ENCODE peak calls at places on chromosomes 11 and 22, in seven cellular contexts. U, C, E, R, L, Y and W are unnamed samples.

GRCh38 chr22:48185071-48185470 is 1422.6 kb downstream of the TBC1D22A start:
- DNase-seq in U (no peak), C (no peak), R (no peak), Y (no peak), L (no peak), E (no peak), W (no peak)

GRCh38 chr22:49202226-49202625 is 625.4 kb downstream of the BRD1 start:
- DNase-seq in E (peak; percentile 3), C (no peak), Y (peak; percentile 6), U (no peak), R (no peak), L (no peak), W (no peak)

GRCh38 chr11:1257366-1257765 is 34.5 kb downstream of the MUC5B start:
- DNase-seq in U (no peak), L (no peak), C (no peak), Y (no peak), R (no peak), E (no peak), W (no peak)

GRCh38 chr11:1157645-1158591 is at the start of gene MUC5AC:
- DNase-seq in L (no peak), Y (no peak), U (no peak), R (no peak), E (peak; percentile 8), C (no peak), W (no peak)

GRCh38 chr11:112597290-112597689 is 336.6 kb upstream of the PLET1 start:
- DNase-seq in R (no peak), C (no peak), L (no peak), E (no peak), U (no peak), Y (no peak), W (no peak)

GRCh38 chr22:27896251-27896650 is 22.8 kb downstream of the PITPNB start:
- DNase-seq in Y (peak; percentile 66), C (no peak), U (no peak), E (no peak), L (no peak), R (no peak), W (no peak)

GRCh38 chr22:17418890-17419324 is 49.6 kb downstream of the CECR2 start:
- DNase-seq in L (no peak), C (no peak), U (no peak), Y (no peak), R (no peak), E (peak; percentile 50), W (peak; percentile 72)

GRCh38 chr11:83574516-83574915 is 288.3 kb upstream of the CCDC90B start:
- DNase-seq in Y (no peak), E (no peak), L (peak; percentile 58), U (peak; percentile 32), R (no peak), C (peak; percentile 6), W (no peak)

GRCh38 chr22:31344369-31345330 is 1.5 kb downstream of the PATZ1 start:
- DNase-seq in R (no peak), U (peak; percentile 40), E (peak; percentile 20), C (peak; percentile 26), L (peak; percentile 57), Y (peak; percentile 47), W (peak; percentile 25)

GRCh38 chr22:40512426-40513136 is 123.9 kb downstream of the MRTFA start:
- DNase-seq in L (peak; percentile 99), C (peak; percentile 88), E (no peak), U (peak; percentile 98), Y (no peak), R (peak; percentile 99), W (no peak)

GRCh38 chr11:83975984-83976383 is 689.8 kb upstream of the CCDC90B start:
- DNase-seq in E (no peak), U (no peak), L (no peak), C (no peak), Y (no peak), R (no peak), W (no peak)

DNA sequence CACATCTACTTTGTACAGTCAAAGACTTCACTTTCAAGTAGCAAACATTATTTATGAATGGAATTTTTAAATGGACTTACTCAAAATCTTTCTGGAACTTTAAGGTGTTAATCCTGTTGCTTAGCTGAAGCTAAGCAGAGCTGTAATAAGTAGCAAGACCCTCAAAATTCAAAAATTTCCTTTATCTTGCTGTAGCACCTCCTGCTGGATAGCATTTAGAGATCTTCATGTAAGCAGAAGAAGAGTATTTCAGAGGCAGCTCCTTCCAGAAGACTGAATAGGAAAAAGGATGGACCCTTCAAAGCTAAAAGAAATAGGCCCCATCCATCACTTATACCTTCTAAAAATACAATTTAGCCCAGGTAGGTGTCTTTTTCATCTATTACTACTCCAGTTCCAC is 3.4 kb downstream of the PHF21A start:
- DNase-seq in L (no peak), C (no peak), Y (no peak), R (no peak), E (no peak), U (peak; percentile 24), W (peak; percentile 66)
- TF ChIP-seq CTCF in L (peak; percentile 32), C (peak; percentile 30), Y (no peak), R (peak; percentile 12), E (no peak), U (peak; percentile 30), W (peak; percentile 70)

DNA sequence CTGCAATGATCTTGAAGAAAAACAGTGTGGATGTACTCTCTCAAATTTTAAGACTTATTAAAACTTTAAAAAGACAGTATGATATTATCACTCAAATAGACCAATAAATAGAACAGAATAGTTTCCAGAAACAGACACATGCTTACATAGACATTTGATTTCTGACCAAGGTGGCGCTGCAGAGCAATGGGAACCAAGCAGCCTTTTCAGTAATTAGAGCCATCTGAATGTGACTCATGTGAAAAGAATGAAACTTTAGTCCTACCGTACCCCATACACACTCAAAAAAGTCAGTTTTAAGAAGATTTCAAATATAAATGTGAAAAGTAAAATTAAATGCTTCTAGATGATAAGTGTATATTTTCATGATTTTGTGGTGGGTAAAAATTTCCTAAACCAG is 74.2 kb upstream of the MS4A8 start:
- DNase-seq in C (peak; percentile 70), L (peak; percentile 23), U (peak; percentile 65), E (peak; percentile 50), Y (no peak), R (peak; percentile 4), W (peak; percentile 75)
- TF ChIP-seq CTCF in C (peak; percentile 51), L (peak; percentile 34), U (peak; percentile 27), E (no peak), Y (peak; percentile 29), R (peak; percentile 25), W (peak; percentile 66)

GRCh38 chr22:22878211-22878570 is 9.4 kb upstream of the IGLL5 start:
- DNase-seq in C (no peak), Y (no peak), R (no peak), U (no peak), L (no peak), E (no peak), W (no peak)

GRCh38 chr22:22880645-22881044 is 7.0 kb upstream of the IGLL5 start:
- DNase-seq in R (no peak), L (no peak), U (no peak), Y (no peak), C (no peak), E (no peak), W (no peak)

GRCh38 chr22:22879675-22880029 is 8.0 kb upstream of the IGLL5 start:
- DNase-seq in L (no peak), E (no peak), C (no peak), U (no peak), R (no peak), Y (no peak), W (no peak)

GRCh38 chr22:22878801-22879674 is 8.6 kb upstream of the IGLL5 start:
- DNase-seq in L (no peak), R (no peak), U (no peak), Y (no peak), C (no peak), E (no peak), W (no peak)

DNA sequence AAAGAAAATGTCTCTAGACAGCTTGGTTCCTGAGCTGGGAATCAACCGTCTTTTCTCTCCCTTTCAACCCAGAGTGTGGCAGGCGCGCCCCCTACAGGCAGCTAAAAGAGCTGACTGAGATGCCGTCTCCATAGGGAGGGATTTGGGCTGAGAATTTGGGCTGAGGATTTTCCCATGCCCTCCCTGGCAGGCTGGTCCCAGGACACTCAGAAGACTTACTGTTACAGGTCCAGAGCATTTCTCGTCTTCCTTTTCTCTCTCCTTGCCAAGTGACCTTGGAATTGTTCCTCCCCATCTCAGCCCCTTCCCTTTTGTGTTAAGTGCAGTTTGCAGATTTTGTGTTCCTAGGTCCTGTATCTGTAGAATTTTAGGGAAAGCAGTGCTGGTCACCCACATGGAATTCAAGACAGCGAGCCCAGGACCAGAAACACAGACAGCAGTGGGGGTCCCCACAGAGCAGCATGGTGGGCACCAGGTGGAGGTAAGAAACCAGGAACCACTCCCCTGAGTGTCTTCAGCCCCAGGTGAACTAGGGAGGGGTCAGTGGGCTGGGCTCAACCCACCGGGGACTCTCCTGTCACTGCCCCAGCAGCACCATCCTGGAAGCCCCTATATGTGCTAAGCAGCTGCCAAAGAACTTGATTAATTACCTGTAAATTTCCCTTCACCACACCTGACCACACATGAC is 9.9 kb upstream of the IGLL5 start:
- DNase-seq in L (peak; percentile 45), Y (peak; percentile 71), R (no peak), U (peak; percentile 73), E (peak; percentile 85), C (peak; percentile 36), W (peak; percentile 89)
- TF ChIP-seq CTCF in L (peak; percentile 74), Y (peak; percentile 79), R (peak; percentile 75), U (peak; percentile 88), E (peak; percentile 78), C (peak; percentile 81), W (peak; percentile 77)

GRCh38 chr22:25051073-25051472 is 98.6 kb downstream of the KIAA1671 start:
- DNase-seq in C (no peak), R (no peak), Y (no peak), E (peak; percentile 37), U (no peak), L (no peak), W (peak; percentile 65)
- TF ChIP-seq CTCF in C (peak; percentile 67), R (peak; percentile 20), Y (no peak), E (peak; percentile 37), U (peak; percentile 51), L (peak; percentile 6), W (peak; percentile 63)

DNA sequence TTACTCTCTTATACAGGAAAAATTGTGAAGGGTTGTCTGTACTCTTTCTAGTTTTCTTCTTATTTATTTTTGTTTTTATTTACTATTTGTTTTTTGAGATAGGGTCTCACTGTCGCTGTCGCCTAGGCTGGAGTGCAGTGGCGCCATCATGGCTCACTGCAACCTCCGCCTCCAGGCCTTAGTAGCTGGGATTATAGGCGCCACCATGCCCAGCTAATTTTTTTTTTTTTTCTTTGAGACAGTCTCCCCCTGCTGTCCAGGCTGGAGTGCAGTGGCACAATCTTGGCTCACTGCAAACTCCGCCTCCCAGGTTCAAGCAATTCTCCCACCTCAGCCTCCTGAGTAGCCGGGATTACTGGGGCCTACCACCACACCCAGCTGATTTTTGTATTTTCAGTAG is 18.4 kb downstream of the CUL5 start:
- DNase-seq in L (no peak), R (no peak), C (no peak), U (no peak), E (peak; percentile 22), Y (no peak), W (peak; percentile 43)
- TF ChIP-seq CTCF in L (no peak), R (no peak), C (peak; percentile 26), U (peak; percentile 5), E (no peak), Y (peak; percentile 6), W (peak; percentile 49)